ENCODE peak calls at places on chromosome 19, in eight cellular contexts. One of them, this sample, is unnamed. For H3K36me3, the result is how much of the 10 kb centered on the place peaks cover.

GRCh38 chr19:2288010-2288742 is 6.2 kb upstream of the PEAK3 start:
- DNase-seq in fibroblast of lung: no peak
- DNase-seq in left ventricle myocardium inferior: no peak
- DNase-seq in heart left ventricle: no peak
- DNase-seq in NT2/D1: no peak
- DNase-seq in body of pancreas: no peak
- DNase-seq in PC-9: no peak
- DNase-seq in esophagus squamous epithelium: no peak
- DNase-seq in this sample: no peak

GRCh38 chr19:9610484-9611113 is 10.4 kb downstream of the ZNF561 start:
- DNase-seq in fibroblast of lung: no peak
- DNase-seq in left ventricle myocardium inferior: no peak
- DNase-seq in heart left ventricle: no peak
- DNase-seq in NT2/D1: no peak
- DNase-seq in body of pancreas: no peak
- DNase-seq in PC-9: no peak
- DNase-seq in esophagus squamous epithelium: no peak
- DNase-seq in this sample: no peak

GRCh38 chr19:2556221-2557092 is 80.5 kb downstream of the GADD45B start:
- DNase-seq in fibroblast of lung: no peak
- DNase-seq in left ventricle myocardium inferior: peak
- DNase-seq in heart left ventricle: peak
- DNase-seq in NT2/D1: no peak
- DNase-seq in body of pancreas: no peak
- DNase-seq in PC-9: no peak
- DNase-seq in esophagus squamous epithelium: no peak
- DNase-seq in this sample: no peak

GRCh38 chr19:43464089-43464775 is 1.2 kb downstream of the LYPD3 start:
- DNase-seq in fibroblast of lung: no peak
- DNase-seq in left ventricle myocardium inferior: peak
- DNase-seq in heart left ventricle: peak
- DNase-seq in NT2/D1: peak
- DNase-seq in body of pancreas: peak
- DNase-seq in PC-9: no peak
- DNase-seq in esophagus squamous epithelium: peak
- DNase-seq in this sample: peak

GRCh38 chr19:3218037-3218661 is 6.3 kb upstream of the CELF5 start:
- DNase-seq in fibroblast of lung: no peak
- DNase-seq in left ventricle myocardium inferior: no peak
- DNase-seq in heart left ventricle: no peak
- DNase-seq in NT2/D1: no peak
- DNase-seq in body of pancreas: no peak
- DNase-seq in PC-9: no peak
- DNase-seq in esophagus squamous epithelium: no peak
- DNase-seq in this sample: no peak

GRCh38 chr19:10141479-10141878 is 21.8 kb upstream of the EIF3G start:
- DNase-seq in fibroblast of lung: no peak
- DNase-seq in left ventricle myocardium inferior: no peak
- DNase-seq in heart left ventricle: no peak
- DNase-seq in NT2/D1: no peak
- DNase-seq in body of pancreas: no peak
- DNase-seq in PC-9: no peak
- DNase-seq in esophagus squamous epithelium: no peak
- DNase-seq in this sample: no peak

GRCh38 chr19:30596268-30596667 is 224.1 kb downstream of the ZNF536 start:
- DNase-seq in fibroblast of lung: no peak
- DNase-seq in left ventricle myocardium inferior: no peak
- DNase-seq in heart left ventricle: no peak
- DNase-seq in NT2/D1: no peak
- DNase-seq in body of pancreas: no peak
- DNase-seq in PC-9: no peak
- DNase-seq in esophagus squamous epithelium: no peak
- DNase-seq in this sample: no peak

GRCh38 chr19:46218160-46218559 is 11.4 kb upstream of the IGFL1 start:
- DNase-seq in fibroblast of lung: peak
- DNase-seq in left ventricle myocardium inferior: no peak
- DNase-seq in heart left ventricle: no peak
- DNase-seq in NT2/D1: peak
- DNase-seq in body of pancreas: no peak
- DNase-seq in PC-9: no peak
- DNase-seq in esophagus squamous epithelium: no peak
- DNase-seq in this sample: peak

GRCh38 chr19:45370410-45371204 is at the start of gene ERCC2:
- DNase-seq in fibroblast of lung: peak
- DNase-seq in left ventricle myocardium inferior: peak
- DNase-seq in heart left ventricle: peak
- DNase-seq in NT2/D1: peak
- DNase-seq in body of pancreas: peak
- DNase-seq in PC-9: peak
- DNase-seq in esophagus squamous epithelium: peak
- DNase-seq in this sample: peak

GRCh38 chr19:38837656-38838121 is 6.1 kb upstream of the ECH1 start:
- DNase-seq in fibroblast of lung: peak
- DNase-seq in left ventricle myocardium inferior: no peak
- DNase-seq in heart left ventricle: no peak
- DNase-seq in NT2/D1: no peak
- DNase-seq in body of pancreas: peak
- DNase-seq in PC-9: peak
- DNase-seq in esophagus squamous epithelium: no peak
- DNase-seq in this sample: peak

GRCh38 chr19:44308011-44308410 is 3.2 kb upstream of the ZNF235 start:
- DNase-seq in fibroblast of lung: peak
- DNase-seq in left ventricle myocardium inferior: no peak
- DNase-seq in heart left ventricle: no peak
- DNase-seq in NT2/D1: no peak
- DNase-seq in body of pancreas: no peak
- DNase-seq in PC-9: no peak
- DNase-seq in esophagus squamous epithelium: no peak
- DNase-seq in this sample: no peak

GRCh38 chr19:39307233-39307821 is 11.1 kb downstream of the IFNL1 start:
- DNase-seq in fibroblast of lung: no peak
- DNase-seq in left ventricle myocardium inferior: no peak
- DNase-seq in heart left ventricle: no peak
- DNase-seq in NT2/D1: peak
- DNase-seq in body of pancreas: no peak
- DNase-seq in PC-9: peak
- DNase-seq in esophagus squamous epithelium: no peak
- DNase-seq in this sample: peak

GRCh38 chr19:57816652-57817051 is 1.9 kb upstream of the ZNF552 start:
- DNase-seq in fibroblast of lung: no peak
- DNase-seq in left ventricle myocardium inferior: no peak
- DNase-seq in heart left ventricle: no peak
- DNase-seq in NT2/D1: no peak
- DNase-seq in body of pancreas: no peak
- DNase-seq in PC-9: no peak
- DNase-seq in esophagus squamous epithelium: no peak
- DNase-seq in this sample: no peak

GRCh38 chr19:44959691-44960090 is 4.5 kb downstream of the CLPTM1 start:
- DNase-seq in fibroblast of lung: no peak
- DNase-seq in left ventricle myocardium inferior: no peak
- DNase-seq in heart left ventricle: no peak
- DNase-seq in NT2/D1: no peak
- DNase-seq in body of pancreas: no peak
- DNase-seq in PC-9: no peak
- DNase-seq in esophagus squamous epithelium: no peak
- DNase-seq in this sample: no peak

GRCh38 chr19:8261881-8262280 is 46.3 kb downstream of the CD320 start:
- DNase-seq in fibroblast of lung: no peak
- DNase-seq in left ventricle myocardium inferior: no peak
- DNase-seq in heart left ventricle: no peak
- DNase-seq in NT2/D1: no peak
- DNase-seq in body of pancreas: no peak
- DNase-seq in PC-9: no peak
- DNase-seq in esophagus squamous epithelium: no peak
- DNase-seq in this sample: no peak

GRCh38 chr19:12675940-12676339 is 5.7 kb downstream of the DHPS start:
- DNase-seq in fibroblast of lung: no peak
- DNase-seq in left ventricle myocardium inferior: no peak
- DNase-seq in heart left ventricle: no peak
- DNase-seq in NT2/D1: no peak
- DNase-seq in body of pancreas: no peak
- DNase-seq in PC-9: no peak
- DNase-seq in esophagus squamous epithelium: no peak
- DNase-seq in this sample: no peak

GRCh38 chr19:12676384-12676792 is 5.3 kb downstream of the DHPS start:
- DNase-seq in fibroblast of lung: peak
- DNase-seq in left ventricle myocardium inferior: peak
- DNase-seq in heart left ventricle: peak
- DNase-seq in NT2/D1: peak
- DNase-seq in body of pancreas: peak
- DNase-seq in PC-9: peak
- DNase-seq in esophagus squamous epithelium: no peak
- DNase-seq in this sample: peak

GRCh38 chr19:12681074-12681987 is at the start of gene DHPS:
- DNase-seq in fibroblast of lung: peak
- DNase-seq in left ventricle myocardium inferior: peak
- DNase-seq in heart left ventricle: peak
- DNase-seq in NT2/D1: peak
- DNase-seq in body of pancreas: peak
- DNase-seq in PC-9: peak
- DNase-seq in esophagus squamous epithelium: peak
- DNase-seq in this sample: peak

GRCh38 chr19:12676928-12677327 is 4.8 kb downstream of the DHPS start:
- DNase-seq in fibroblast of lung: no peak
- DNase-seq in left ventricle myocardium inferior: no peak
- DNase-seq in heart left ventricle: no peak
- DNase-seq in NT2/D1: no peak
- DNase-seq in body of pancreas: no peak
- DNase-seq in PC-9: no peak
- DNase-seq in esophagus squamous epithelium: no peak
- DNase-seq in this sample: no peak

DNA sequence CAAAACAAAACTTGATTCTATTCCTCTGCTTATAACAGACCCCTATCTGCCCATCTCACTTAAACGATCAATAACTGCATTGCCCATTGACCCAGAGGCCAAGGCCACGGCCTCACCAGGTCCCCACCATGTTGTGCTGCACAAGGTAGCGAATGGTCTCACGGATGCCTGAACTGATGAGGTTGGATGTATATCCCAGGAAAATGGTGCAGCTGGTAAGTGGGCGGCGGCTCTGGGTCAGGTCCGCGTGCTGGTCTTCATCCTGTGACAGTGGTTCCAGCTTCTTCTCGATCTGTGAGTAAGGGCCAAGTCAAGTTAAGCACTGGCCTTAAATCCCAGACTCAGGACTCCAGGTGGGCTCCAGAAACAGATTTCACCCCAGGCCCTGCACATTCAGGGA is 1.6 kb downstream of the DHPS start:
- DNase-seq in fibroblast of lung: no peak
- DNase-seq in left ventricle myocardium inferior: no peak
- DNase-seq in heart left ventricle: no peak
- DNase-seq in NT2/D1: no peak
- DNase-seq in body of pancreas: no peak
- DNase-seq in PC-9: no peak
- DNase-seq in esophagus squamous epithelium: no peak
- DNase-seq in this sample: no peak
- H3K36me3 ChIP-seq in fibroblast of lung: under half
- H3K36me3 ChIP-seq in left ventricle myocardium inferior: half or more
- H3K36me3 ChIP-seq in heart left ventricle: under half
- H3K36me3 ChIP-seq in NT2/D1: half or more
- H3K36me3 ChIP-seq in body of pancreas: under half
- H3K36me3 ChIP-seq in PC-9: under half
- H3K36me3 ChIP-seq in esophagus squamous epithelium: under half
- H3K36me3 ChIP-seq in this sample: under half

GRCh38 chr19:54452626-54453025 is 3.6 kb downstream of the LENG8 start:
- DNase-seq in fibroblast of lung: no peak
- DNase-seq in left ventricle myocardium inferior: no peak
- DNase-seq in heart left ventricle: no peak
- DNase-seq in NT2/D1: no peak
- DNase-seq in body of pancreas: no peak
- DNase-seq in PC-9: no peak
- DNase-seq in esophagus squamous epithelium: no peak
- DNase-seq in this sample: no peak
- H3K36me3 ChIP-seq in fibroblast of lung: under half
- H3K36me3 ChIP-seq in left ventricle myocardium inferior: half or more
- H3K36me3 ChIP-seq in heart left ventricle: half or more
- H3K36me3 ChIP-seq in NT2/D1: half or more
- H3K36me3 ChIP-seq in body of pancreas: under half
- H3K36me3 ChIP-seq in PC-9: half or more
- H3K36me3 ChIP-seq in esophagus squamous epithelium: half or more
- H3K36me3 ChIP-seq in this sample: under half

DNA sequence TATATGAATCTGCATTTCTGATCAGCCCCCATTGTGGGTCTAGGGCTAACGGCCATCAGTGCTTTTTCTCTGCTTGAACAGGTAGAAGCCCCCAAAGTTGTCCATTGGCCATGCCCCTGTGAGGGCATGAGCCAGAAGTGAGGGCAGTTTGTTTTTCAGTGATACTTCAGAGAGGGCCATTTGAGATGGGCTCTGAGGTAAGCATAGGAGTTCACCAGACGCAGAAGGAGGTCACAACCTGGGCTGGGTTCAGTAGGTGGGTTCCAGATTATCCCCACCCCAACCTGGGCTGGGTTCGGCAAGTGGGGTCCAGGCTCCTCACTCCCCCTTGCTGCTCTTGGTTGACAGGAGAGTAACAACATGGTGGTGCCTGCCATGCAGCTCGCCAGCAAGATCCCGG is 33.4 kb downstream of the MAU2 start:
- DNase-seq in fibroblast of lung: no peak
- DNase-seq in left ventricle myocardium inferior: no peak
- DNase-seq in heart left ventricle: no peak
- DNase-seq in NT2/D1: no peak
- DNase-seq in body of pancreas: no peak
- DNase-seq in PC-9: no peak
- DNase-seq in esophagus squamous epithelium: no peak
- DNase-seq in this sample: no peak
- H3K36me3 ChIP-seq in fibroblast of lung: under half
- H3K36me3 ChIP-seq in left ventricle myocardium inferior: half or more
- H3K36me3 ChIP-seq in heart left ventricle: half or more
- H3K36me3 ChIP-seq in NT2/D1: half or more
- H3K36me3 ChIP-seq in body of pancreas: under half
- H3K36me3 ChIP-seq in PC-9: under half
- H3K36me3 ChIP-seq in esophagus squamous epithelium: half or more
- H3K36me3 ChIP-seq in this sample: under half

DNA sequence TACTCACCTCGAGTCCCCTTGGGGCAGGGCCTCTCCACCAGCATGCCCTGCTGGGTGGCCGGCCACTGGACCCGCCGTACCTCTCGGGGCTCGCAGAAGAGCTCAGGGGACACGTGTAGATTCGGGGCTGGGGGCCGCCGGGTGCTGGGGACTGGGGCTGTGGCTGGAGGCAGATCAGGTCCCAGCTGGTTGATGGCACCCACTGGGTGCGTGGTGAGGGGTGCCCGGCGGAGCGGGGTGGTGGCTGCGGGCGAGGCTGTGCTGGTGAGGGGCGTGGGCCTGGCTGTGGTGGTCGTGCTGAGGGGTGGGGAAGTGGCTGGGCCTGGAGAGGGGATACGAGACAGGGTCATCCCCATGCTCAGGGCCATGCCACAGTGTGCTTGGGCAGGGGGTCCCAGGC is 24.9 kb upstream of the ASF1B start:
- DNase-seq in fibroblast of lung: no peak
- DNase-seq in left ventricle myocardium inferior: no peak
- DNase-seq in heart left ventricle: no peak
- DNase-seq in NT2/D1: no peak
- DNase-seq in body of pancreas: no peak
- DNase-seq in PC-9: no peak
- DNase-seq in esophagus squamous epithelium: no peak
- DNase-seq in this sample: no peak
- H3K36me3 ChIP-seq in fibroblast of lung: under half
- H3K36me3 ChIP-seq in left ventricle myocardium inferior: under half
- H3K36me3 ChIP-seq in heart left ventricle: under half
- H3K36me3 ChIP-seq in NT2/D1: half or more
- H3K36me3 ChIP-seq in body of pancreas: under half
- H3K36me3 ChIP-seq in PC-9: under half
- H3K36me3 ChIP-seq in esophagus squamous epithelium: under half
- H3K36me3 ChIP-seq in this sample: under half

GRCh38 chr19:50001775-50002174 is 23.4 kb downstream of the VRK3 start:
- DNase-seq in fibroblast of lung: no peak
- DNase-seq in left ventricle myocardium inferior: no peak
- DNase-seq in heart left ventricle: no peak
- DNase-seq in NT2/D1: no peak
- DNase-seq in body of pancreas: no peak
- DNase-seq in PC-9: no peak
- DNase-seq in esophagus squamous epithelium: no peak
- DNase-seq in this sample: no peak
- H3K36me3 ChIP-seq in fibroblast of lung: under half
- H3K36me3 ChIP-seq in left ventricle myocardium inferior: half or more
- H3K36me3 ChIP-seq in heart left ventricle: half or more
- H3K36me3 ChIP-seq in NT2/D1: half or more
- H3K36me3 ChIP-seq in body of pancreas: under half
- H3K36me3 ChIP-seq in PC-9: under half
- H3K36me3 ChIP-seq in esophagus squamous epithelium: under half
- H3K36me3 ChIP-seq in this sample: under half